ENCODE peak calls at places on chromosomes 1 and 21, in six cellular contexts. H, Q, D, Y, B and W are unnamed samples.

GRCh38 chr1:36606908-36607651 is 124.4 kb upstream of the CSF3R start:
- DNase-seq in H (no peak), Q (no peak), D (no peak), Y (no peak), B (no peak), W (no peak)

GRCh38 chr1:41891403-41891896 is 27.3 kb downstream of the HIVEP3 start:
- DNase-seq in H (no peak), Q (no peak), D (no peak), Y (peak), B (no peak), W (no peak)

GRCh38 chr1:44848456-44849181 is 5.6 kb upstream of the PTCH2 start:
- DNase-seq in H (no peak), Q (no peak), D (no peak), Y (no peak), B (peak), W (no peak)

GRCh38 chr1:196501760-196502428 is 106.3 kb downstream of the KCNT2 start:
- DNase-seq in H (no peak), Q (no peak), D (no peak), Y (no peak), B (no peak), W (no peak)

GRCh38 chr1:111489604-111490003 is 13.8 kb downstream of the ADORA3 start:
- DNase-seq in H (no peak), Q (no peak), D (no peak), Y (no peak), B (no peak), W (no peak)

GRCh38 chr1:114892194-114892918 is 37.7 kb downstream of the SYCP1 start:
- DNase-seq in H (no peak), Q (no peak), D (no peak), Y (no peak), B (no peak), W (no peak)

GRCh38 chr1:230359992-230360391 is 66.1 kb downstream of the PGBD5 start:
- DNase-seq in H (no peak), Q (no peak), D (no peak), Y (no peak), B (no peak), W (no peak)

GRCh38 chr1:31704261-31705079 is 653 bp upstream of the COL16A1 start:
- DNase-seq in H (no peak), Q (no peak), D (no peak), Y (no peak), B (no peak), W (no peak)

GRCh38 chr1:212655668-212656440 is 43.8 kb downstream of the BATF3 start:
- DNase-seq in H (no peak), Q (no peak), D (no peak), Y (no peak), B (no peak), W (no peak)

GRCh38 chr1:29584816-29585600 is 348.7 kb downstream of the PTPRU start:
- DNase-seq in H (no peak), Q (no peak), D (no peak), Y (no peak), B (no peak), W (no peak)

GRCh38 chr1:109632671-109633346 is 13.2 kb downstream of the AMPD2 start:
- DNase-seq in H (peak), Q (no peak), D (no peak), Y (no peak), B (no peak), W (no peak)

DNA sequence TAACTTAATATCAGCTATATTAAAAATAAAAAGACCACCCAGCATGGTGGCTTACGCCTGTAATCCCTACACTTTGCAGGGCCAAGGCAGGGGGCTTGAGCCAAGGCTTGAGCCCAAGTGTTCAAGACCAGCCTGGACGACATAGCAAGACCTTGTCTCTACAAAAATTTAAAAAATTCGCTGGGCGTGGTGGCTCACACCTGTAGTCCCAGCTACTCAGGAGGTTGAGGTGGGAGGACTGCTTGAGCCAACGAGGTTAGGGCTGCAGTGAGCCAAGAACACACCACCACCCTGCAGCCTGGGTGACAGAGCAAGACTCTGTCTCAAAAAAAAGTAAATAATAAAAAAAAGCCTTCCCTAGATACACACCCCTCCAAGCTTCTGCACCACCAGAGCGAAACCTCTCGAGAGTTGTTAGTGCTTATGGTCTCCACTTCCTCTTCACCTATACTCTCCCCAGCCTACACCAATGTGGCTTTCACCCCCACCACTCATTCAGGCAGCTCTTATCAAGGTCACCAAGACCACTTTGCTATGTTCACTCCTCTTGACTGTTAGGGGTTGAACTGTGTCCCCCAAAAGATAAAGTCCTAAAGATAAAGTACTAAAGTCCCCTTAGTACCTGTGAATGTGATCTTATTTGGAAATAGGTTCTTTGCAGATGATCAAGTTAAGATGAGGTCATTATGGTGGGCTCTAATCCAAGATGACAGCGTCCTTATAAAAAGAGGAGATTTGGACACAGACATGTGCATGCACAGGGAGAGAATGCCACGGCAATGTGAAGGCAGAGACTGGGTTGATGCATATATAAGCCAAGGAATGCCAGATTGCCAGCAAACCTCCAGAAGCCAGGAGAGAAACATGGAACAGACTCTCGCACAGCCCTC is 6.8 kb upstream of the PPP1R15B start:
- DNase-seq in H (no peak), Q (no peak), D (no peak), Y (no peak), B (peak), W (no peak)
- H3K27ac ChIP-seq in H (no peak), Q (no peak), D (no peak), Y (no peak), B (peak), W (peak)

GRCh38 chr1:185534806-185535205 is 199.4 kb upstream of the HMCN1 start:
- DNase-seq in H (no peak), Q (no peak), D (no peak), Y (no peak), B (no peak), W (no peak)
- H3K27ac ChIP-seq in H (no peak), Q (no peak), D (no peak), Y (no peak), B (no peak), W (no peak)

DNA sequence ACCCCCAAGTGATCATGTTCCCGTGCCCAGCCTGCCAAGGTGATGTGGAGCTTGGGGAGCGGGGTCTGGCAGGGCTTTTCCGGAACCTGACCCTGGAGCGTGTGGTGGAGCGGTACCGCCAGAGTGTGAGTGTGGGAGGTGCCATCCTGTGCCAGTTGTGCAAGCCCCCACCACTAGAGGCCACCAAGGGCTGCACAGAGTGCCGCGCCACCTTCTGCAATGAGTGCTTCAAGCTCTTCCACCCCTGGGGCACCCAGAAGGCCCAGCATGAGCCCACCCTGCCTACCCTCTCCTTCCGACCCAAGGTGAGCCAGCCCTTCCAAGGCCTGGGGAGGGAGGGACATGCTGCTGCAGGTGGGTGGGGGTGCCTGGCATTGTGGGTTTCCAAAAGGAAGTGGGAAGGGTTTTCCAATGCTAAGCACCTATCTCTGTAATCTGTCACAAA is 2.3 kb downstream of the TRIM46 start:
- DNase-seq in H (no peak), Q (no peak), D (peak), Y (no peak), B (no peak), W (no peak)
- H3K27ac ChIP-seq in H (no peak), Q (no peak), D (no peak), Y (no peak), B (peak), W (no peak)

GRCh38 chr1:222420621-222421020 is 127.3 kb downstream of the HHIPL2 start:
- DNase-seq in H (no peak), Q (no peak), D (no peak), Y (peak), B (no peak), W (no peak)
- H3K27ac ChIP-seq in H (no peak), Q (no peak), D (no peak), Y (peak), B (no peak), W (no peak)

GRCh38 chr1:3470650-3471355 is 16.3 kb downstream of the ARHGEF16 start:
- DNase-seq in H (no peak), Q (no peak), D (no peak), Y (no peak), B (no peak), W (no peak)

GRCh38 chr1:3471356-3472087 is 17.1 kb downstream of the ARHGEF16 start:
- DNase-seq in H (peak), Q (peak), D (peak), Y (no peak), B (no peak), W (no peak)

GRCh38 chr1:3472906-3473305 is 18.4 kb downstream of the ARHGEF16 start:
- DNase-seq in H (no peak), Q (no peak), D (no peak), Y (no peak), B (no peak), W (no peak)

GRCh38 chr1:3473381-3473844 is 18.9 kb downstream of the ARHGEF16 start:
- DNase-seq in H (no peak), Q (no peak), D (no peak), Y (no peak), B (peak), W (no peak)

DNA sequence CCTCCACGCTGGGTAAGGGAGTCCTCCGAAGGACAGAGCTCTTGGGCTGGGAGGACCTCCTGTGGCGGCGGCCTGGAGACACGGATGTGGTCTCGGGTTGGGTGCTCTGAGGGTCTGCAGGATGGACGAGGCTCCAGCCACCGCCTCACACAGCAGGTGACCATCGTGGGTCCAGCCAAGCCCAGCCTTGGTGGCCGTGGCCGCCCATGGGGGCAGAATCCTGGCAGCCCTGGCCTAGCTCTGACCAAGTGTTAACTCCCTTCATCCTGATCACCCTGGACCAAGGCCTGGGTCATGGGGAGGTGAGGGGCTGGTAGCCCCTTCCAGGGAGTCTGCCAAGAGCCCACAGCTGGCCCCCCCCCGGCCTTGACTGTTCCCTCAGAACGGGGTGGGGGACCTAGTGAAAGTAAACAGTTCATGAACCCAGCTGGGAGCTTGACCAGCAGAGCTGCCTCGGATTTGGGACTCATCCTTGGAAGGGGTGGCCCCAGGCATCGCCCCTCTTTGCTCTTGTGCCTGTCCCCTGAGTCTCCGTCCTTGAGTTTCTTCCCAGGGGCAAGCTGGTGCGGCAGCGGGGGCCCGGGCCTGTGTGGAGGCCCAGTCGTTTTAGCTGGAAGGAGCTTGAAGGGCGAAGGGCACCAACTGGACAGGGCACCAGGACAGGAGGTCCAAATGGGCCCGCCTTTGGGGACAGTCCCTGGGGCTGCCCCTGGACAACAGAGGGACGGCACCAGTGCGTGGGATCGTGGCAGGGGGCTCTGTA is 17.8 kb downstream of the ARHGEF16 start:
- DNase-seq in H (no peak), Q (no peak), D (no peak), Y (no peak), B (no peak), W (no peak)
- H3K27ac ChIP-seq in H (peak), Q (peak), D (no peak), Y (no peak), B (no peak), W (no peak)

GRCh38 chr1:93036672-93037071 is 42.4 kb upstream of the MTF2 start:
- DNase-seq in H (no peak), Q (no peak), D (no peak), Y (no peak), B (no peak), W (no peak)

GRCh38 chr1:93033785-93034184 is 45.3 kb upstream of the MTF2 start:
- DNase-seq in H (no peak), Q (no peak), D (no peak), Y (no peak), B (no peak), W (no peak)

GRCh38 chr1:93033029-93033428 is 46.1 kb upstream of the MTF2 start:
- DNase-seq in H (no peak), Q (no peak), D (no peak), Y (no peak), B (no peak), W (no peak)

GRCh38 chr1:93029317-93029716 is 49.8 kb upstream of the MTF2 start:
- DNase-seq in H (no peak), Q (no peak), D (no peak), Y (no peak), B (no peak), W (no peak)

GRCh38 chr1:93034397-93034796 is 44.7 kb upstream of the MTF2 start:
- DNase-seq in H (no peak), Q (no peak), D (no peak), Y (no peak), B (no peak), W (no peak)
- H3K27ac ChIP-seq in H (no peak), Q (no peak), D (no peak), Y (no peak), B (no peak), W (no peak)

DNA sequence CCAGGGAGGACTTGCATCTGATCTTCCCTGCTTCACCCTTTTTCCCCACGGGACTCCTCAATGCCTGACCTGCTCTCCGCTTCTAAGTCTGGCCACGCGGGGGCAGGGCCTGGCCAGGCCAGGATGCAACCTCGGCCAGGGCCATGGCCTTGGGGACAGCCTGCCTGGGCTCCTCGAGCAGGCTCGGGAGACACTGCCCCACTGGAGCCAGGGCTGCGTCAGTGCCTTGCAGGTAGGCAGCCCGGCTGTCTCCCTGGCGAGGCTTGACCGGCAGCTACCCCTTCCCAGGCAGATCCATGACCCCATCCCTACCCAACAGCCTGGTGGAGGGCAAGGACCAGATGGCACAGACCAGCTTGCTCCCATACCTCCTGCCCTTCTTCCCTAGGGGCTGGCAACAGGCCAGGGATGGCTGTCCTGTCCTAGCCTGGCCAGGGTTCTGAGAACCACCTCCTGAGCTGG is 2.7 kb upstream of the PRDM16 start:
- DNase-seq in H (no peak), Q (peak), D (peak), Y (no peak), B (no peak), W (no peak)
- H3K27ac ChIP-seq in H (no peak), Q (peak), D (no peak), Y (no peak), B (no peak), W (peak)

GRCh38 chr21:39010629-39011404 is 172.4 kb downstream of the PSMG1 start:
- DNase-seq in H (no peak), Q (no peak), D (no peak), Y (no peak), B (no peak), W (no peak)
- H3K27ac ChIP-seq in H (no peak), Q (no peak), D (no peak), Y (no peak), B (no peak), W (no peak)

DNA sequence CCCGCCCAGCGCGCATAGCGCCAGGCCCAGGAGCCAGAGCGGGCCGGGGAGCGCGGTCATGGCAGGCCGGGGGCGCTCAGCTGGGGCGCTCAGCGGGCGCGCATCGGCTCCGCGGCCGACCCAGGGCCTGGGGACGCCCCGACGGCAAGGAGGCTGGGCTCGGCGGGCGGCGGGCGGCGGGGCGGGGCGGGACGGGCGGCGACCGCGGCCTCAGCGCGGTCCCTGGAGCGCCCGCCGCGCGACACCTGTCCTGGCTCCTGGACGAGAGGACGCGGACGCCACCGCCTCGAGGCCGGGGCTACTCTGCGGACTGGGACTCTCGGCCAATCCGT is 273 bp downstream of the BMP8B start:
- DNase-seq in H (no peak), Q (no peak), D (no peak), Y (no peak), B (no peak), W (no peak)
- H3K27ac ChIP-seq in H (no peak), Q (no peak), D (no peak), Y (no peak), B (no peak), W (no peak)